ENCODE peak calls at places on chromosome 2, in ten cellular contexts. M, S, B, D, W, V, X, Y, K and F are unnamed samples.

GRCh38 chr2:45882707-45883106 is 231.2 kb downstream of the PRKCE start:
- DNase-seq in K (no peak), D (peak), Y (no peak), W (peak), B (no peak), S (peak), V (no peak), X (peak), M (no peak), F (no peak)

GRCh38 chr2:96533292-96534073 is 3.1 kb upstream of the ARID5A start:
- DNase-seq in V (no peak), M (peak), Y (peak), X (peak), B (no peak), W (peak), D (no peak), S (no peak), K (peak), F (no peak)

GRCh38 chr2:95344656-95345055 is 47.5 kb downstream of the KCNIP3 start:
- DNase-seq in Y (no peak), K (no peak), X (no peak), V (no peak), M (peak), D (no peak), B (no peak), S (no peak), W (peak), F (peak)

GRCh38 chr2:14303366-14304115 is 329.0 kb upstream of the LRATD1 start:
- DNase-seq in M (no peak), X (no peak), Y (no peak), B (no peak), W (no peak), V (peak), D (no peak), S (no peak), K (no peak), F (no peak)

GRCh38 chr2:146982393-146982846 is 862.4 kb upstream of the ACVR2A start:
- DNase-seq in S (peak), X (peak), W (no peak), Y (peak), B (no peak), M (no peak), V (no peak), D (no peak), K (no peak), F (no peak)

GRCh38 chr2:111250448-111251030 is 129.8 kb downstream of the BCL2L11 start:
- DNase-seq in Y (no peak), D (no peak), S (no peak), K (no peak), M (no peak), B (no peak), X (peak), W (no peak), V (no peak), F (no peak)

GRCh38 chr2:84778921-84779320 is 102.0 kb downstream of the TRABD2A start:
- DNase-seq in M (no peak), D (no peak), S (no peak), Y (no peak), X (no peak), B (no peak), K (no peak), W (no peak), V (no peak), F (no peak)

GRCh38 chr2:189601043-189601442 is 20.5 kb upstream of the SLC40A1 start:
- DNase-seq in V (no peak), Y (no peak), X (peak), K (no peak), W (no peak), D (no peak), B (no peak), S (no peak), M (no peak), F (no peak)

GRCh38 chr2:121210691-121211090 is 74.3 kb downstream of the TFCP2L1 start:
- DNase-seq in S (peak), K (no peak), X (no peak), Y (no peak), V (no peak), W (peak), B (no peak), D (no peak), M (no peak), F (peak)

GRCh38 chr2:210707900-210708299 is 151.5 kb downstream of the CPS1 start:
- DNase-seq in K (no peak), M (no peak), D (no peak), W (no peak), S (no peak), Y (no peak), V (no peak), X (no peak), B (no peak), F (no peak)
- H3K27ac ChIP-seq in K (no peak), M (no peak), D (peak), W (no peak), S (no peak), Y (no peak), V (no peak), X (no peak), B (no peak), F (no peak)

GRCh38 chr2:219418570-219419189 is 503 bp downstream of the DES start:
- DNase-seq in B (peak), M (peak), V (no peak), X (peak), K (no peak), W (no peak), D (no peak), Y (no peak), S (no peak), F (peak)

GRCh38 chr2:219416938-219417337 is 1.2 kb upstream of the DES start:
- DNase-seq in X (no peak), Y (no peak), B (no peak), W (no peak), M (no peak), D (no peak), K (no peak), S (no peak), V (no peak), F (no peak)

GRCh38 chr2:219416233-219416598 is 2.0 kb upstream of the DES start:
- DNase-seq in W (no peak), Y (no peak), X (no peak), K (no peak), S (no peak), D (no peak), M (no peak), V (no peak), B (no peak), F (no peak)

GRCh38 chr2:219418155-219418569 is at the start of gene DES:
- DNase-seq in X (peak), D (no peak), K (no peak), B (peak), W (peak), V (no peak), S (peak), Y (no peak), M (peak), F (peak)

GRCh38 chr2:219417374-219417773 is 803 bp upstream of the DES start:
- DNase-seq in X (no peak), M (peak), B (no peak), D (no peak), V (no peak), Y (no peak), S (no peak), K (no peak), W (peak), F (no peak)
- H3K27ac ChIP-seq in X (no peak), M (peak), B (no peak), D (no peak), V (no peak), Y (no peak), S (peak), K (no peak), W (peak), F (no peak)

GRCh38 chr2:237860273-237860935 is 981 bp downstream of the RAMP1 start:
- DNase-seq in D (no peak), V (no peak), W (no peak), K (no peak), B (no peak), M (peak), Y (no peak), S (no peak), X (no peak), F (no peak)

GRCh38 chr2:237857791-237858190 is 1.6 kb upstream of the RAMP1 start:
- DNase-seq in S (no peak), W (no peak), D (no peak), X (no peak), B (no peak), V (no peak), M (no peak), Y (no peak), K (no peak), F (no peak)

GRCh38 chr2:237858294-237859081 is 935 bp upstream of the RAMP1 start:
- DNase-seq in M (peak), W (peak), D (peak), Y (peak), V (peak), S (peak), K (peak), X (peak), B (peak), F (peak)

GRCh38 chr2:237859082-237859433 is 365 bp upstream of the RAMP1 start:
- DNase-seq in V (no peak), W (no peak), D (no peak), Y (no peak), B (no peak), X (no peak), K (no peak), S (no peak), M (no peak), F (no peak)

DNA sequence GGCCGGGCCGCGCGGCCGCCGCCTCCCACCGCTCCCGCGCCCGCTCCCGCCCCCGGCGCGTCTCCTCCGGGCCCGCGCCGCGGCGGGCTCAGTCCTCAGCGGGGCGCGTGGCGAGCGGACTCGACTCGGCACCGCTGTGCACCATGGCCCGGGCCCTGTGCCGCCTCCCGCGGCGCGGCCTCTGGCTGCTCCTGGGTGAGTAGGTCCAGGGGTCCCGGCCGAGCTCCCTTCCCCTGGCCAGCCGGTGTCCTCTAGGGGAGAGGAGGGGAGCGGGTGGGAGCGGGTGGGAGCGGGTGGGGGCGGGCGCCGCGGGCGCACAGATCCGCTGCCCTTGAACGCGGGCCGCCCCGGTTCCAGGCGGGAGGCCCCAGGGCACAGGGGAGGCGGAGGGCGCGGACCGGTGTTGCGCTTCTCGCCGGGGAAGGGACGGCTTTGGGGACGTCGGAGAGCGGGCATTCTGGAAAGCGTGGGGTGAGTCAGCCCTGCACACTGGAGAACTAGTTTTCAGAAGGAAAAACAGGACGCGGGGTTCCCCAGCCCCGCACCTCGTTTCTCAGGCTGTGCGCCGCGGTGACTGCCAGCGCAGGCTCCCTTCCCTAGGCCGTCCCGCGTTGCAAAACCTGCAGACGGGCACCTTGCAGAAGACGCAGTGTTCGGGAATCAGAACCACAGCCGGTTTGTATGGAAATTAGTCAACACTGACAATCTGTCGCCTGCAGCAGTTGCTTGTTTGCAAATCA is at the start of gene RAMP1:
- DNase-seq in K (no peak), S (peak), V (no peak), D (peak), M (peak), X (peak), B (peak), W (no peak), Y (no peak), F (peak)
- H3K27ac ChIP-seq in K (no peak), S (peak), V (no peak), D (no peak), M (peak), X (no peak), B (no peak), W (peak), Y (peak), F (peak)

DNA sequence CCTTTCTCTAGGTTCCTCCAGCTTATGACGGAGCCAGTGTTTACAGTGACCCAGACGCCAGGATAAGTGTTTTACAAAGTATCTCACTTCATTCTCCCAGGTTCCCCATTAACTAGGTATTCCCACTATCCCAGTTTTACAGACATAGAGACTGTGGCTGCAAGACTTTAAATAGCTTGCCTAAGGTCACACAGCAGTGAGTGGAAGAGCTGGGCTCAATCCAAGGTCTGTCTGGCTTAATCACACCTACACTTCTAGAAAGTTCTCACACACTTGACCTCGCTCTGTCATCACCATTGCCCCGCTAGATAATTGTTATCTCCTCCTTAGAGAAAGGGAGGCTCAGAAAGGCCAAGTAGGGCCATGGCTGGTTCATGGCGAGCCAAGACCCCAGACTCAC is 110.2 kb downstream of the ANTXR1 start:
- DNase-seq in K (no peak), B (no peak), Y (peak), V (no peak), X (peak), M (no peak), S (no peak), W (no peak), D (peak), F (no peak)
- H3K27ac ChIP-seq in K (no peak), B (no peak), Y (no peak), V (no peak), X (peak), M (no peak), S (no peak), W (no peak), D (no peak), F (no peak)

DNA sequence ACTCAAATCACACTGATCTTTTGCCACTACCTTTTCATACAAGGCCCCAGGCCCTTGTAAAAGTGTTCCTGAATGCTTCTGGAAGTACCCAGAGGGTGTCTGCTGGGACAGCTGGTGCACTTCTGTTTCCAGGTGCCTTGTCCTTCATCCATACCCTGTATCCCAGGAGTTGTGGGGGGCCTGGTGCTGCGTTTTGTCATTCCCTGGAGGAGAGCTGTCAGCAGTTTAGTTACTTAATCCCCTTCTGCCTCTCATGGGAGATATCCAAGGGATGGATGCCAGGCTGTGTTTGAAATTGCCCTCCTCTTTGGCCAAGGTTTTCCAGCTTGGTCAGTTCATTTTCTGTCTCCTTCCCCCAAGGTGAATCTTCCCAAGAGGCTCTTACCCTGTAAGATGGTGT is 158.3 kb downstream of the WDSUB1 start:
- DNase-seq in M (no peak), D (peak), W (peak), V (no peak), K (no peak), B (no peak), Y (no peak), X (no peak), S (no peak), F (no peak)
- H3K27ac ChIP-seq in M (no peak), D (peak), W (peak), V (no peak), K (no peak), B (no peak), Y (no peak), X (no peak), S (no peak), F (no peak)

DNA sequence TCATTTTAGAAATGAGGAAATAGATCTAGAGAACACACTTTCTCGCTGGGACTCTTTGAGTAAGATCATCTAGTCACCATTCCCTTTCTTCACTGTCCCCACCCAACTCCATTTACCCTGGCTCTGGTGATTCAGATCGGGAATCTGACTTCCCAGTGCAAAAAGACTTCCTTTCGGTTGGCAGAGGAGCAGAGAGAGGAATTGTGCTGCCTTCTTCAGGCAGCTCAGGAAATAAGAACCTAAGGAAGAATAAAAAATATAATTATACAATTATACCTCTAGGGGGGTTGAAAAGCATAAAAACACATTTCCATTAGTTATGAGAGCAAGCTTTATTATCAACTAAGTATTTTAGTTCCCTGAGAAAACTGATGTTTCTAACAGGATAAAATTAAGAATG is 9.3 kb upstream of the MPP4 start:
- DNase-seq in Y (peak), D (no peak), X (peak), V (no peak), B (no peak), W (no peak), M (no peak), S (no peak), K (peak), F (no peak)
- H3K27ac ChIP-seq in Y (no peak), D (no peak), X (peak), V (no peak), B (no peak), W (no peak), M (no peak), S (no peak), K (no peak), F (no peak)